ENCODE peak calls at places on chromosomes 12 and 14, in six cellular contexts. One of them, this sample, is unnamed.

GRCh38 chr14:34474187-34474679 is 12.2 kb upstream of the SPTSSA start:
- DNase-seq in occipital lobe: no peak
- DNase-seq in GM13977: no peak
- DNase-seq in CD8-positive, alpha-beta T cell: no peak
- DNase-seq in naive thymus-derived CD4-positive, alpha-beta T cell: no peak
- DNase-seq in cardiac muscle cell: no peak
- DNase-seq in this sample: no peak

GRCh38 chr12:48787791-48788521 is 933 bp downstream of the ADCY6 start:
- DNase-seq in CD8-positive, alpha-beta T cell: no peak
- DNase-seq in cardiac muscle cell: no peak
- DNase-seq in GM13977: no peak
- DNase-seq in naive thymus-derived CD4-positive, alpha-beta T cell: no peak
- DNase-seq in occipital lobe: no peak
- DNase-seq in this sample: no peak

GRCh38 chr14:101588990-101589389 is 27.7 kb downstream of the DIO3 start:
- DNase-seq in naive thymus-derived CD4-positive, alpha-beta T cell: no peak
- DNase-seq in cardiac muscle cell: peak
- DNase-seq in CD8-positive, alpha-beta T cell: peak
- DNase-seq in GM13977: no peak
- DNase-seq in occipital lobe: no peak
- DNase-seq in this sample: no peak

GRCh38 chr14:24310666-24311604 is at the start of gene LTB4R:
- DNase-seq in naive thymus-derived CD4-positive, alpha-beta T cell: peak
- DNase-seq in cardiac muscle cell: peak
- DNase-seq in occipital lobe: peak
- DNase-seq in CD8-positive, alpha-beta T cell: peak
- DNase-seq in GM13977: peak
- DNase-seq in this sample: peak

GRCh38 chr14:103317976-103318580 is 16.0 kb upstream of the EIF5 start:
- DNase-seq in cardiac muscle cell: no peak
- DNase-seq in GM13977: no peak
- DNase-seq in naive thymus-derived CD4-positive, alpha-beta T cell: no peak
- DNase-seq in CD8-positive, alpha-beta T cell: no peak
- DNase-seq in occipital lobe: no peak
- DNase-seq in this sample: no peak

GRCh38 chr12:51984657-51985056 is 22.1 kb upstream of the TAMALIN start:
- DNase-seq in cardiac muscle cell: no peak
- DNase-seq in GM13977: no peak
- DNase-seq in naive thymus-derived CD4-positive, alpha-beta T cell: no peak
- DNase-seq in CD8-positive, alpha-beta T cell: no peak
- DNase-seq in occipital lobe: no peak
- DNase-seq in this sample: no peak

GRCh38 chr12:95646781-95647184 is 95.5 kb upstream of the USP44 start:
- DNase-seq in naive thymus-derived CD4-positive, alpha-beta T cell: no peak
- DNase-seq in GM13977: no peak
- DNase-seq in occipital lobe: no peak
- DNase-seq in cardiac muscle cell: peak
- DNase-seq in CD8-positive, alpha-beta T cell: no peak
- DNase-seq in this sample: no peak

GRCh38 chr14:65927871-65928270 is 515.3 kb downstream of the FUT8 start:
- DNase-seq in naive thymus-derived CD4-positive, alpha-beta T cell: peak
- DNase-seq in occipital lobe: no peak
- DNase-seq in GM13977: no peak
- DNase-seq in cardiac muscle cell: no peak
- DNase-seq in CD8-positive, alpha-beta T cell: peak
- DNase-seq in this sample: peak

GRCh38 chr12:56634837-56635538 is 4.9 kb upstream of the BAZ2A start:
- DNase-seq in naive thymus-derived CD4-positive, alpha-beta T cell: peak
- DNase-seq in cardiac muscle cell: peak
- DNase-seq in GM13977: peak
- DNase-seq in CD8-positive, alpha-beta T cell: peak
- DNase-seq in occipital lobe: peak
- DNase-seq in this sample: peak

GRCh38 chr12:62604856-62605255 is 138.2 kb downstream of the MON2 start:
- DNase-seq in CD8-positive, alpha-beta T cell: no peak
- DNase-seq in occipital lobe: no peak
- DNase-seq in cardiac muscle cell: peak
- DNase-seq in GM13977: no peak
- DNase-seq in naive thymus-derived CD4-positive, alpha-beta T cell: no peak
- DNase-seq in this sample: no peak

GRCh38 chr14:49193365-49194050 is 392.7 kb downstream of the RPS29 start:
- DNase-seq in CD8-positive, alpha-beta T cell: no peak
- DNase-seq in cardiac muscle cell: no peak
- DNase-seq in occipital lobe: no peak
- DNase-seq in naive thymus-derived CD4-positive, alpha-beta T cell: no peak
- DNase-seq in GM13977: peak
- DNase-seq in this sample: no peak

GRCh38 chr14:105251920-105252319 is 3.6 kb downstream of the BTBD6 start:
- DNase-seq in naive thymus-derived CD4-positive, alpha-beta T cell: no peak
- DNase-seq in GM13977: no peak
- DNase-seq in CD8-positive, alpha-beta T cell: no peak
- DNase-seq in occipital lobe: no peak
- DNase-seq in cardiac muscle cell: no peak
- DNase-seq in this sample: no peak

GRCh38 chr12:3999904-4000303 is 126.7 kb upstream of the PARP11 start:
- DNase-seq in CD8-positive, alpha-beta T cell: no peak
- DNase-seq in occipital lobe: no peak
- DNase-seq in GM13977: no peak
- DNase-seq in naive thymus-derived CD4-positive, alpha-beta T cell: no peak
- DNase-seq in cardiac muscle cell: no peak
- DNase-seq in this sample: no peak

GRCh38 chr12:119842380-119842779 is 34.7 kb downstream of the CIT start:
- DNase-seq in GM13977: no peak
- DNase-seq in naive thymus-derived CD4-positive, alpha-beta T cell: no peak
- DNase-seq in occipital lobe: no peak
- DNase-seq in CD8-positive, alpha-beta T cell: no peak
- DNase-seq in cardiac muscle cell: no peak
- DNase-seq in this sample: no peak

GRCh38 chr14:103198429-103199140 is 75.3 kb downstream of the TNFAIP2 start:
- DNase-seq in occipital lobe: no peak
- DNase-seq in naive thymus-derived CD4-positive, alpha-beta T cell: no peak
- DNase-seq in GM13977: no peak
- DNase-seq in cardiac muscle cell: peak
- DNase-seq in CD8-positive, alpha-beta T cell: no peak
- DNase-seq in this sample: no peak

GRCh38 chr14:94048676-94049624 is 22.8 kb downstream of the OTUB2 start:
- DNase-seq in naive thymus-derived CD4-positive, alpha-beta T cell: no peak
- DNase-seq in GM13977: no peak
- DNase-seq in CD8-positive, alpha-beta T cell: peak
- DNase-seq in cardiac muscle cell: no peak
- DNase-seq in occipital lobe: no peak
- DNase-seq in this sample: no peak

GRCh38 chr12:90199008-90199407 is 490.4 kb upstream of the ATP2B1 start:
- DNase-seq in naive thymus-derived CD4-positive, alpha-beta T cell: peak
- DNase-seq in cardiac muscle cell: peak
- DNase-seq in GM13977: no peak
- DNase-seq in CD8-positive, alpha-beta T cell: no peak
- DNase-seq in occipital lobe: no peak
- DNase-seq in this sample: no peak

GRCh38 chr14:52852810-52853521 is 61.6 kb upstream of the GNPNAT1 start:
- DNase-seq in GM13977: no peak
- DNase-seq in occipital lobe: no peak
- DNase-seq in naive thymus-derived CD4-positive, alpha-beta T cell: no peak
- DNase-seq in cardiac muscle cell: peak
- DNase-seq in CD8-positive, alpha-beta T cell: no peak
- DNase-seq in this sample: no peak

GRCh38 chr14:33711761-33712160 is 239.1 kb downstream of the EGLN3 start:
- DNase-seq in cardiac muscle cell: no peak
- DNase-seq in GM13977: no peak
- DNase-seq in occipital lobe: peak
- DNase-seq in naive thymus-derived CD4-positive, alpha-beta T cell: no peak
- DNase-seq in CD8-positive, alpha-beta T cell: no peak
- DNase-seq in this sample: no peak

GRCh38 chr12:55717397-55718007 is 1.7 kb downstream of the BLOC1S1 start:
- DNase-seq in cardiac muscle cell: no peak
- DNase-seq in naive thymus-derived CD4-positive, alpha-beta T cell: no peak
- DNase-seq in CD8-positive, alpha-beta T cell: no peak
- DNase-seq in occipital lobe: no peak
- DNase-seq in GM13977: no peak
- DNase-seq in this sample: no peak

GRCh38 chr12:107778383-107779015 is 4.0 kb downstream of the ASCL4 start:
- DNase-seq in GM13977: no peak
- DNase-seq in cardiac muscle cell: no peak
- DNase-seq in CD8-positive, alpha-beta T cell: no peak
- DNase-seq in occipital lobe: no peak
- DNase-seq in naive thymus-derived CD4-positive, alpha-beta T cell: no peak
- DNase-seq in this sample: no peak

GRCh38 chr12:1122803-1123202 is 131.8 kb downstream of the ERC1 start:
- DNase-seq in GM13977: no peak
- DNase-seq in occipital lobe: no peak
- DNase-seq in CD8-positive, alpha-beta T cell: peak
- DNase-seq in cardiac muscle cell: peak
- DNase-seq in naive thymus-derived CD4-positive, alpha-beta T cell: peak
- DNase-seq in this sample: no peak

GRCh38 chr12:42128327-42128726 is 16.3 kb downstream of the GXYLT1 start:
- DNase-seq in CD8-positive, alpha-beta T cell: no peak
- DNase-seq in naive thymus-derived CD4-positive, alpha-beta T cell: no peak
- DNase-seq in GM13977: no peak
- DNase-seq in cardiac muscle cell: no peak
- DNase-seq in occipital lobe: no peak
- DNase-seq in this sample: no peak

GRCh38 chr12:11600199-11600598 is 49.3 kb upstream of the ETV6 start:
- DNase-seq in GM13977: no peak
- DNase-seq in CD8-positive, alpha-beta T cell: no peak
- DNase-seq in cardiac muscle cell: no peak
- DNase-seq in occipital lobe: no peak
- DNase-seq in naive thymus-derived CD4-positive, alpha-beta T cell: no peak
- DNase-seq in this sample: no peak

GRCh38 chr12:10705655-10706054 is 17.5 kb downstream of the YBX3 start:
- DNase-seq in cardiac muscle cell: peak
- DNase-seq in GM13977: no peak
- DNase-seq in occipital lobe: no peak
- DNase-seq in CD8-positive, alpha-beta T cell: no peak
- DNase-seq in naive thymus-derived CD4-positive, alpha-beta T cell: no peak
- DNase-seq in this sample: no peak

GRCh38 chr14:49769171-49769570 is 1.2 kb downstream of the KLHDC2 start:
- DNase-seq in naive thymus-derived CD4-positive, alpha-beta T cell: no peak
- DNase-seq in CD8-positive, alpha-beta T cell: no peak
- DNase-seq in GM13977: no peak
- DNase-seq in occipital lobe: no peak
- DNase-seq in cardiac muscle cell: peak
- DNase-seq in this sample: peak

GRCh38 chr12:106903241-106903950 is 52.3 kb upstream of the TMEM263 start:
- DNase-seq in cardiac muscle cell: peak
- DNase-seq in naive thymus-derived CD4-positive, alpha-beta T cell: peak
- DNase-seq in CD8-positive, alpha-beta T cell: peak
- DNase-seq in GM13977: peak
- DNase-seq in occipital lobe: no peak
- DNase-seq in this sample: peak

GRCh38 chr12:608921-609320 is 54.3 kb downstream of the NINJ2 start:
- DNase-seq in CD8-positive, alpha-beta T cell: no peak
- DNase-seq in cardiac muscle cell: no peak
- DNase-seq in naive thymus-derived CD4-positive, alpha-beta T cell: no peak
- DNase-seq in occipital lobe: no peak
- DNase-seq in GM13977: no peak
- DNase-seq in this sample: no peak

GRCh38 chr12:67982165-67982563 is 7.1 kb upstream of the IFNG-AS1 start:
- DNase-seq in CD8-positive, alpha-beta T cell: no peak
- DNase-seq in occipital lobe: no peak
- DNase-seq in naive thymus-derived CD4-positive, alpha-beta T cell: no peak
- DNase-seq in GM13977: no peak
- DNase-seq in cardiac muscle cell: no peak
- DNase-seq in this sample: no peak

This sample was measured in NCI-H2029.